ENCODE peak calls at places on chromosomes 2 and 18, in five cellular contexts. T is heart left ventricle, A is fibroblast of lung, Q is psoas muscle, P is colonic mucosa. W is an unnamed sample. For H3K4me1, the result is how much of the 10 kb centered on the place peaks cover.

GRCh38 chr2:158724803-158725271 is 70.3 kb upstream of the DAPL1 start:
- DNase-seq in T (no peak), A (peak), Q (no peak), P (no peak), W (no peak)

GRCh38 chr2:37325625-37326071 is 1.0 kb upstream of the PRKD3 start:
- DNase-seq in P (peak), T (no peak), A (no peak), Q (no peak), W (no peak)

GRCh38 chr2:50546790-50547189 is 485.1 kb downstream of the NRXN1 start:
- DNase-seq in T (no peak), A (peak), Q (no peak), P (no peak), W (no peak)

GRCh38 chr2:157197848-157198247 is 59.7 kb upstream of the GALNT5 start:
- DNase-seq in T (no peak), P (no peak), A (no peak), Q (no peak), W (no peak)

GRCh38 chr18:76657428-76657827 is 162.4 kb upstream of the ZNF516 start:
- DNase-seq in P (no peak), A (peak), T (no peak), Q (no peak), W (no peak)

GRCh38 chr2:241852116-241852980 is 6.3 kb downstream of the PDCD1 start:
- DNase-seq in A (no peak), Q (peak), T (peak), P (no peak), W (peak)

GRCh38 chr18:58977801-58978200 is 113.1 kb downstream of the ZNF532 start:
- DNase-seq in T (no peak), P (no peak), A (peak), Q (no peak), W (no peak)

GRCh38 chr2:237433920-237434319 is 20.0 kb upstream of the COL6A3 start:
- DNase-seq in P (no peak), A (no peak), Q (no peak), T (no peak), W (no peak)

GRCh38 chr18:45619826-45620201 is 4.5 kb downstream of the SLC14A2 start:
- DNase-seq in T (no peak), A (no peak), P (no peak), Q (no peak), W (no peak)

GRCh38 chr2:7724336-7724735 is 807.1 kb downstream of the RNF144A start:
- DNase-seq in Q (no peak), T (no peak), A (no peak), P (no peak), W (no peak)

GRCh38 chr2:16322308-16323130 is 343.1 kb downstream of the CYRIA start:
- DNase-seq in P (no peak), Q (no peak), A (no peak), T (no peak), W (no peak)

GRCh38 chr2:6967301-6967700 is 50.1 kb downstream of the RNF144A start:
- DNase-seq in T (no peak), A (no peak), P (no peak), Q (no peak), W (no peak)

GRCh38 chr18:66599190-66599589 is 4.7 kb downstream of the CDH19 start:
- DNase-seq in P (no peak), T (no peak), A (peak), Q (no peak), W (no peak)

DNA sequence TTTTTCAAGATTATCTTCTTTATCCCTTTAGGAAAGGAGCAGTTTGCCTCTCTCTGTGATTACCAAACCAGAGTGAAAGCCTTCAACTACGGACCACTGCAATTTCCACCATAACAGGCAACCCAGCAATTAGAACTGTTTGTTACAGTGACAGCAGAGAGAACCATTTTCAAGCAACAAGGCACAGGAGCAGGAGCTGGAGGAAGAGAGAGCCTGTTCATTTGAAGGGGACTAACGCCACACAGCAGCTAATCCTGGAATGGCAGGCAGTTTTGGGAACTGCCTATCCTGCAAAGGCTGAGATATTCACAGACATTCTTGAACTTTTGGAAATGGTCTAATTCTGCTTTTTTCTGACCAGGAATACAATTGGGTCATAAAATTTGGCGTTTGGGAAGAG is 1541.9 kb upstream of the PIK3C3 start:
- DNase-seq in P (peak), Q (no peak), A (no peak), T (no peak), W (no peak)
- TF ChIP-seq CTCF in P (peak), Q (no peak), A (peak), T (no peak), W (peak)

GRCh38 chr2:101741775-101742520 is 44.4 kb downstream of the MAP4K4 start:
- DNase-seq in Q (no peak), A (no peak), P (no peak), T (no peak), W (no peak)
- H3K4me1 ChIP-seq in Q (half or more), A (under half), P (under half), T (under half), W (half or more)

DNA sequence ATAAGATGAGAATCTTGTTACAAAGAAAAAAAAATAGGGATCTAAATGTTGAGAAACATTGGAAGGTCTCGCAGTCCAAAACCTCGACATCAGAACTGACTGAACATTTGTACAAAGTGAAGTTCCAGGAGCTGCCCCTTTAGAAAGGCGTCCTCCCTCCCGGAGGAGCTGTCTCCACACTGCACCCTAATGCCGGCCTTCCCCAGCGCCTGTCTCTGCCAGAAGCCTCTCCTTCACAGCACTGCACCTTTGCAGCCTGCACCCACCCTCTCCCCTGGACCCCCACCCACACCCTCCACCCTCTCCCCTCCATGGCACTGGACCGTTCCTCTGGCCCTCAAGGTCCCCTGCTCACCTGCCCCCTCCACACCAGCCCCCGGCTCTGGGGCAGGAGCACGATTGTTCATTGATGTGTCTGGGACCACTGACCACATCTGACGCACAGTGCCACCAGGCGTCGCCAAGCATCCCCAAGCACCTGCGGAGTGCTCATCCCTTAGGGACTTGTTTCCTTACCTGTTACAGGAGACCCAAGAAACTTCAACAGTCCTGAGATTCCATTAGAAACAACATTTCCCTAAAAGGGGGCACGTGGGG is 90.3 kb upstream of the SNTG2 start:
- DNase-seq in A (no peak), Q (no peak), P (no peak), T (no peak), W (no peak)
- H3K4me3 ChIP-seq in A (no peak), Q (no peak), P (no peak), T (no peak), W (no peak)

DNA sequence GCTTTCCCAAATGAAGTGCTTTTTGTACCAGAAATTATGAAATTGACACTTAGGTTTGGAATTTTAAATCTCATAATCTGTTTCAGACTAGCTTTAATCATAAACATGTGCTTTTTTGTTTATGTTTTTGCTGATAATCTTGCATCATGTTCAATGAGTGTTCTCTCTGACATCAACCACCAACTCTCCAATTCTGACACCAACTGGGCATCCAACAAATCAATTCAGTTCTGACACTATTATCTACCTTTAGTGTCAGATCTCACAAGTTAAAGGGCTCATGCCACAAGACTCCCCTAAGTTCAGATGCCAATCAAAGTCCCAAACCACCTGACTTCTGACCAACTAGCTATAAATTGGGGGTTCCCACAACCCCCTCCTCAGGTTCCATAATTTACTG is 19.6 kb downstream of the PELI1 start:
- DNase-seq in T (no peak), A (no peak), P (no peak), Q (no peak), W (no peak)
- TF ChIP-seq CTCF in T (no peak), A (no peak), P (no peak), Q (no peak), W (no peak)

GRCh38 chr2:134257516-134257915 is 3.6 kb downstream of the MGAT5 start:
- DNase-seq in P (no peak), A (no peak), T (no peak), Q (no peak), W (no peak)
- H3K4me1 ChIP-seq in P (under half), A (under half), T (half or more), Q (under half), W (half or more)

GRCh38 chr2:217671043-217671442 is 331.8 kb downstream of the TNS1 start:
- DNase-seq in T (no peak), P (no peak), A (no peak), Q (no peak), W (no peak)

GRCh38 chr2:217672472-217672871 is 330.3 kb downstream of the TNS1 start:
- DNase-seq in P (no peak), A (no peak), T (no peak), Q (no peak), W (no peak)

GRCh38 chr2:217669831-217670230 is 333.0 kb downstream of the TNS1 start:
- DNase-seq in T (no peak), Q (no peak), A (peak), P (no peak), W (no peak)

GRCh38 chr2:217671871-217672270 is 330.9 kb downstream of the TNS1 start:
- DNase-seq in A (no peak), P (no peak), Q (no peak), T (no peak), W (no peak)

DNA sequence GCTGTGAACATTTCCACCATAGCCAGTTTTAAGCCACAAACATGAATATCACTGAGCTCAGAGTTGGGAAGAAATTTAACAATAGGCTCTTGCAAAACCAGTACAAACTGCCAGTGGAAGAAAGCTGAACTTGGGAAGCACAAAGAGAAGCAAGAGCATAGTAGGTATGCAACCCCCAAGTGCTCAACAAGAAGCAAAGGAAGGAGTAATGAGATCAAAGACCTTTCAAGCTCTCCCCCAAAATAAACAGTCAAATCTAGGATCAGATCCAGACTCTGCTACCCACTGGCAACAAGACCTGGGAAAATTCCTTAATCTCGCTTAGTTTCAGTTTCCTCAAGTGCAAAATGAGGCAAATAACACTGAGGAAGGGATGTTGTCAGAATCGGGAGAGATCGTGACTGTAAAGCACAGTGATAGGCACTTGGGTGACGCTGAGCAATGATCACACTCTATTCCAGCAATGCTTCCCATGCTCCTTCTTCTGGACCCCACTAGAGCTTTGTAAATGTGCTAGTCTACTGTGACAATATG is 329.2 kb downstream of the TNS1 start:
- DNase-seq in P (no peak), A (no peak), Q (no peak), T (no peak), W (no peak)
- H3K4me3 ChIP-seq in P (no peak), A (no peak), Q (no peak), T (no peak), W (no peak)

DNA sequence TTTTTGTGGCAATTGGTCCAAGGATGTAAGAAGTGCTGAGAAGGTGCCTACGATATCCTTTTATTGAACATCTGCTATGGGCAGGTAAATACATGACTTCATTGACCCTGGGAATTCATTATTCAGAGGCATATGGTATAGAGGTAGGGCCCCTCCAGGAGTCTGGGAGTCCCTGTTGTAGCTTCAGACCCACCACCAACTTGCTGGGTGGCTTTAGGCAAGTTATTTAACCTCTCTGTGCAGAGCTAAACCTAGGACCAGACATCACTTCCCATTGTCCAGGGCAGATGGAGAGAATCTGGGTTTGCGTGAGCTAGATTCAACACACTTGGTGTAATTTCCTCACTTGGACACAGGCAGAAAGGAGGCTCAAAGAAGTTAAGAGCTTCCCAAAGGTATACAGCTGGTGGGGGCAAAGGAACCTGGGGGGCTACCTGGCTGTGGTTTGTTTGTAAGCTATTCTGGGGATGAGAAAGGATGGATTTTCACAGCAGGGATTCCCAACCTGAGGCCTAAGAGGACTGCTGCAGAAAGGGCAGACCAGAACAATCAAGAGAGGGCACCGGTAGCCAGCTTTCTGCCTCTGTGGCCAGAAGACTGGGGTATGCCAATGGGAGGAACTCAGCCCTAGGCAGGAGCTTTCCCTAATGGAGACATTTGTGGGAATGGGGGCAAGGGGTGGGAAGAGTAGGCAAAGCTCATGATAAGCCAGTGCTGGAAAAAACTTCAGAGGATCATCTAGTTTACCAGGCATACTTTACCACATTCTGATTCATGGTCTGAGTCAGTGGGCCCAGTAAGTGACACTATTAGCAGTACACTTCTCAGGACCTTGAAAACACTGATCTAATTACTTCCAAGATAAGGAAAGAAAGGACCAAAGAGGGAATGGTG is 102.7 kb upstream of the SMAD2 start:
- DNase-seq in Q (no peak), P (no peak), T (no peak), A (peak), W (no peak)
- TF ChIP-seq CTCF in Q (no peak), P (no peak), T (no peak), A (no peak), W (no peak)

W was measured in left ventricle myocardium inferior.